ENCODE peak calls at places on chromosomes 13 and 19, in ten cellular contexts. Z, A, D, C, L, T, B, E, O and K are unnamed samples.

GRCh38 chr19:11612816-11613511 is 15.7 kb downstream of the ZNF627 start:
- DNase-seq in C (peak), O (no peak), D (no peak), E (no peak), B (no peak), L (no peak), Z (no peak), A (no peak), T (no peak), K (no peak)

GRCh38 chr19:34972163-34972705 is 8.2 kb upstream of the ZNF792 start:
- DNase-seq in Z (no peak), B (no peak), E (no peak), C (no peak), L (no peak), A (no peak), T (no peak), D (no peak), O (no peak), K (no peak)

GRCh38 chr19:29842471-29843179 is 30.8 kb downstream of the CCNE1 start:
- DNase-seq in C (no peak), T (no peak), E (no peak), A (no peak), B (no peak), L (no peak), D (no peak), O (peak), Z (no peak), K (no peak)

GRCh38 chr13:33260168-33261098 is 25.1 kb downstream of the STARD13 start:
- DNase-seq in B (peak), E (no peak), O (no peak), T (no peak), D (no peak), Z (no peak), A (no peak), L (no peak), C (no peak), K (no peak)

GRCh38 chr19:37986048-37986750 is 79.2 kb downstream of the SIPA1L3 start:
- DNase-seq in A (no peak), O (peak), B (no peak), C (peak), Z (no peak), E (no peak), L (no peak), T (no peak), D (peak), K (no peak)

GRCh38 chr19:29421186-29421525 is 104.6 kb upstream of the VSTM2B start:
- DNase-seq in D (no peak), Z (no peak), B (no peak), E (no peak), T (no peak), C (no peak), O (no peak), L (no peak), A (no peak), K (no peak)

GRCh38 chr13:45678282-45678681 is 23.8 kb upstream of the CBY2 start:
- DNase-seq in L (no peak), O (no peak), C (no peak), A (no peak), B (no peak), T (no peak), Z (no peak), D (no peak), E (no peak), K (no peak)

GRCh38 chr19:7595466-7596133 is at the start of gene CAMSAP3:
- DNase-seq in A (peak), L (peak), T (peak), B (peak), C (peak), D (peak), O (no peak), E (peak), Z (peak), K (peak)

GRCh38 chr19:12695997-12696365 is 450 bp downstream of the FBXW9 start:
- DNase-seq in B (no peak), C (no peak), A (no peak), Z (no peak), L (no peak), E (no peak), O (no peak), D (no peak), T (no peak), K (peak)

GRCh38 chr13:44857736-44858135 is 131.5 kb downstream of the NUFIP1 start:
- DNase-seq in L (no peak), E (no peak), A (no peak), B (no peak), Z (no peak), O (no peak), T (no peak), D (no peak), C (no peak), K (no peak)

GRCh38 chr13:33799950-33800592 is 17.9 kb upstream of the RFC3 start:
- DNase-seq in B (peak), E (no peak), A (no peak), L (peak), D (peak), O (peak), Z (no peak), C (peak), T (no peak), K (peak)

GRCh38 chr19:58386166-58386575 is 898 bp upstream of the RPS5 start:
- DNase-seq in L (no peak), T (no peak), Z (no peak), E (no peak), O (no peak), A (no peak), C (no peak), B (no peak), D (no peak), K (no peak)

GRCh38 chr13:61608138-61608537 is 192.5 kb upstream of the PCDH20 start:
- DNase-seq in L (no peak), T (no peak), E (no peak), B (no peak), D (no peak), O (no peak), C (no peak), Z (no peak), A (no peak), K (no peak)

GRCh38 chr19:54207908-54208783 is 7.5 kb downstream of the RPS9 start:
- DNase-seq in D (no peak), C (peak), L (no peak), B (peak), E (peak), T (peak), O (peak), Z (no peak), A (no peak), K (no peak)

GRCh38 chr13:28548468-28548867 is 53.5 kb upstream of the FLT1 start:
- DNase-seq in B (no peak), D (no peak), A (no peak), E (no peak), C (no peak), O (no peak), Z (no peak), T (no peak), L (no peak), K (no peak)

GRCh38 chr13:45256254-45256653 is 55.4 kb upstream of the KCTD4 start:
- DNase-seq in O (no peak), B (no peak), Z (no peak), A (no peak), T (no peak), D (no peak), L (no peak), E (no peak), C (no peak), K (no peak)

GRCh38 chr19:45972081-45972943 is 1.4 kb downstream of the NOVA2 start:
- DNase-seq in C (peak), T (no peak), E (no peak), B (no peak), D (no peak), L (no peak), Z (no peak), A (no peak), O (peak), K (no peak)

GRCh38 chr13:44719857-44720671 is 143.9 kb upstream of the TSC22D1 start:
- DNase-seq in D (no peak), O (no peak), Z (no peak), T (peak), A (no peak), C (no peak), E (no peak), L (no peak), B (peak), K (peak)

GRCh38 chr19:54107876-54108490 is 5.3 kb downstream of the NDUFA3 start:
- DNase-seq in L (no peak), O (no peak), B (no peak), A (no peak), E (no peak), C (no peak), T (no peak), D (no peak), Z (no peak), K (no peak)